ENCODE peak calls at places on chromosomes 5 and 9, in five cellular contexts. K is pancreas, Y is upper lobe of right lung, B is cardiac muscle cell, L is WERI-Rb-1. E is an unnamed sample. For H3K36me3, the result is how much of the 10 kb centered on the place peaks cover.

GRCh38 chr9:135371535-135371934 is 108.0 kb upstream of the PPP1R26 start:
- DNase-seq in Y (no peak), B (no peak), K (no peak), L (no peak), E (no peak)

GRCh38 chr9:22114956-22115355 is 105.9 kb upstream of the CDKN2B start:
- DNase-seq in L (no peak), K (no peak), Y (no peak), B (no peak), E (no peak)

GRCh38 chr5:173953528-173954090 is 35.4 kb upstream of the C5orf47 start:
- DNase-seq in B (no peak), L (no peak), Y (no peak), K (no peak), E (no peak)

GRCh38 chr5:31854181-31854624 is 215.3 kb downstream of the PDZD2 start:
- DNase-seq in L (peak), K (no peak), Y (peak), B (no peak), E (no peak)

GRCh38 chr5:17305024-17305423 is 87.6 kb downstream of the BASP1 start:
- DNase-seq in K (no peak), Y (no peak), B (no peak), L (no peak), E (no peak)

GRCh38 chr5:180178516-180179398 is 30.3 kb downstream of the RASGEF1C start:
- DNase-seq in K (no peak), Y (peak), B (no peak), L (no peak), E (no peak)

GRCh38 chr9:72557549-72557948 is 36.1 kb downstream of the TMC1 start:
- DNase-seq in Y (no peak), B (no peak), K (peak), L (no peak), E (no peak)

GRCh38 chr9:34961574-34962480 is 3.7 kb downstream of the PHF24 start:
- DNase-seq in Y (no peak), K (no peak), L (no peak), B (no peak), E (no peak)

GRCh38 chr9:126459965-126460843 is 133.6 kb downstream of the MVB12B start:
- DNase-seq in K (no peak), L (no peak), B (no peak), Y (peak), E (no peak)

GRCh38 chr9:136059321-136059791 is 35.7 kb downstream of the NACC2 start:
- DNase-seq in L (no peak), B (no peak), K (no peak), Y (peak), E (peak)

GRCh38 chr9:94692601-94693000 is 33.9 kb upstream of the AOPEP start:
- DNase-seq in B (no peak), K (no peak), Y (no peak), L (no peak), E (no peak)

GRCh38 chr5:132499440-132500243 is 9.1 kb upstream of the IRF1 start:
- DNase-seq in L (no peak), K (no peak), Y (no peak), B (no peak), E (no peak)

GRCh38 chr5:107594253-107595045 is 76.3 kb downstream of the EFNA5 start:
- DNase-seq in K (no peak), Y (no peak), B (no peak), L (no peak), E (no peak)

GRCh38 chr5:157670662-157671591 is at the start of gene C5orf52:
- DNase-seq in K (peak), B (peak), L (no peak), Y (no peak), E (no peak)

GRCh38 chr9:136171009-136171800 is 33.7 kb downstream of the LHX3 start:
- DNase-seq in L (peak), K (peak), Y (no peak), B (peak), E (peak)

GRCh38 chr9:126591083-126591482 is 22.6 kb upstream of the LMX1B start:
- DNase-seq in L (no peak), K (no peak), Y (no peak), B (no peak), E (peak)

GRCh38 chr5:106875591-106876297 is 795.0 kb downstream of the EFNA5 start:
- DNase-seq in K (peak), B (peak), Y (no peak), L (peak), E (peak)

GRCh38 chr9:136209232-136209631 is 4.3 kb upstream of the LHX3 start:
- DNase-seq in B (no peak), Y (no peak), L (no peak), K (no peak), E (no peak)

GRCh38 chr5:14505310-14506140 is 76.1 kb upstream of the OTULINL start:
- DNase-seq in Y (no peak), K (no peak), B (no peak), L (no peak), E (no peak)
- TF ChIP-seq CTCF in Y (no peak), K (no peak), B (peak), L (peak), E (peak)

DNA sequence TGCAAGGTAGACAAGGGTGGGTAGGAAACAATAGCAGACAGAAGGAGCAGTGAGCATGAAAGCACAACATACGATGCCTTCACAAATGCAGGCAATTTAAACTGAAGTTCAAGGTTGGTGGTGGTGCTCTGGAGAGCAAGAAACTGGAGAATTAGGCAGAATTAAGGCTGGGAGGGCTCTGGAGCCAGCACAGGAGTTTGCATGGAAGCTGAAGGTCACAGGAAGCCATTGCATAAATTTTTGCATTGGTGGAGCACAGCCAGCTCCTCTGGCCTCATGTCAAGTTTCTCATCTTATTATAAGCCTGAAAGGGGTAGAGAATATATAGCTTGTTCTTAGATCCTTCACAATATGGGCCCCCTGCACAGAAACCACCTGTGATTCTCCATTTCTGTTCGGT is 207.4 kb downstream of the PAPPA start:
- DNase-seq in K (no peak), L (no peak), B (no peak), Y (no peak), E (no peak)
- H3K36me3 ChIP-seq in K (under half), L (under half), B (under half), Y (under half), E (under half)

GRCh38 chr9:79233542-79233941 is 338.2 kb upstream of the TLE4 start:
- DNase-seq in L (peak), B (no peak), K (no peak), Y (no peak), E (peak)
- TF ChIP-seq CTCF in L (peak), B (peak), K (no peak), Y (peak), E (peak)

GRCh38 chr9:133050142-133050541 is 11.6 kb upstream of the CEL start:
- DNase-seq in K (peak), L (no peak), B (no peak), Y (no peak), E (no peak)

GRCh38 chr9:133050781-133051180 is 11.0 kb upstream of the CEL start:
- DNase-seq in Y (no peak), B (no peak), L (no peak), K (peak), E (no peak)

GRCh38 chr9:133049043-133049442 is 12.7 kb upstream of the CEL start:
- DNase-seq in L (no peak), K (no peak), Y (no peak), B (no peak), E (no peak)

GRCh38 chr9:133046900-133047295 is 14.9 kb upstream of the CEL start:
- DNase-seq in B (no peak), Y (no peak), L (no peak), K (no peak), E (no peak)

GRCh38 chr9:133048595-133048994 is 13.2 kb upstream of the CEL start:
- DNase-seq in B (no peak), L (peak), Y (no peak), K (peak), E (peak)
- H3K36me3 ChIP-seq in B (under half), L (half or more), Y (half or more), K (under half), E (half or more)

DNA sequence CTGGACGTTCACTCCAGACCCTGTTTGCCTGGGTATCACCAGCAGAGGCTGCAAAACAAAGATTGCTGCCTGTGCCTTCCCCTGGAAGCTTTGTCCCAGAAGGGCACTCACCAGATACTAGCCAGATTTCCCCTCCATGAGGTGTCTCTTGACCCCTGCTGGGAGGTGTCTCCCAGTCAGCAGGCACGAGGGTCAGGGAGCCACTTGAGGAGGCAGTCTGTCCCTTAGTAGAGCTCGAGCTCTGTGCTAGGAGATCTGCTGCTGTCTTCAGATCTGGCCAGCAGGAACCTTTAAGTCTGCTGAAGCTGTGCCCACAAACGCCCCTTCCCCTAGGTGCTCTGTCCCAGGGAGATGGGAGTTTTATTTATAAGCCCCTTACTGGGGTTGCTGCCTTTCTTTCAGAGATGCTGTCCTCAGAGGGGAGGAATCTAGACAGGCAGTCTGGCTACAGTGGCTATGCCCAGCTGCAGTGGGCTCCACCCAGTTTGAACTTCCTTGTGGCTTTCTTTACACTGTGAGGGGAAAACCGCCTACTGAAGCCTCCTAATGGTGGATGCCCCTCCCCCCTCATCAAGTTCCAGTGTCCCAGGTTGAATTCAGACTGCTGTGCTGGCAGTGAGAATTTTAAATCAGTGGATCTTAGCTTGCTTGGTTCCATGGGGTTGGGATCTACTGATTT is 253.9 kb downstream of the SPATA31D1 start:
- DNase-seq in Y (no peak), K (no peak), B (no peak), L (no peak), E (no peak)
- TF ChIP-seq CTCF in Y (no peak), K (no peak), B (no peak), L (no peak), E (no peak)

GRCh38 chr5:143080407-143080806 is 310.2 kb downstream of the ARHGAP26 start:
- DNase-seq in B (no peak), K (no peak), L (no peak), Y (no peak), E (no peak)
- H3K36me3 ChIP-seq in B (under half), K (under half), L (under half), Y (under half), E (under half)